ENCODE peak calls at places on chromosomes 2 and 18, in four cellular contexts. One of them, this sample, is unnamed.

GRCh38 chr2:71801969-71802368 is 345.7 kb downstream of the CYP26B1 start:
- DNase-seq in osteoblast: peak; percentile 95
- DNase-seq in fibroblast of the aortic adventitia: peak; percentile 82
- DNase-seq in mammary epithelial cell: peak; percentile 33
- DNase-seq in this sample: peak; percentile 77

GRCh38 chr18:61765097-61765496 is 127.7 kb downstream of the RNF152 start:
- DNase-seq in osteoblast: peak; percentile 86
- DNase-seq in fibroblast of the aortic adventitia: peak; percentile 79
- DNase-seq in mammary epithelial cell: peak; percentile 46
- DNase-seq in this sample: peak; percentile 52

GRCh38 chr2:124343827-124344498 is 318.9 kb downstream of the CNTNAP5 start:
- DNase-seq in osteoblast: no peak
- DNase-seq in fibroblast of the aortic adventitia: no peak
- DNase-seq in mammary epithelial cell: no peak
- DNase-seq in this sample: no peak

GRCh38 chr2:23524261-23524706 is 139.3 kb downstream of the KLHL29 start:
- DNase-seq in osteoblast: peak; percentile 97
- DNase-seq in fibroblast of the aortic adventitia: peak; percentile 30
- DNase-seq in mammary epithelial cell: peak; percentile 48
- DNase-seq in this sample: peak; percentile 28

GRCh38 chr2:17030070-17030469 is 364.4 kb upstream of the CYRIA start:
- DNase-seq in osteoblast: no peak
- DNase-seq in fibroblast of the aortic adventitia: no peak
- DNase-seq in mammary epithelial cell: no peak
- DNase-seq in this sample: no peak

GRCh38 chr2:75153221-75153620 is 46.1 kb downstream of the TACR1 start:
- DNase-seq in osteoblast: no peak
- DNase-seq in fibroblast of the aortic adventitia: no peak
- DNase-seq in mammary epithelial cell: no peak
- DNase-seq in this sample: no peak

GRCh38 chr2:105557515-105557914 is 158.7 kb upstream of the FHL2 start:
- DNase-seq in osteoblast: no peak
- DNase-seq in fibroblast of the aortic adventitia: no peak
- DNase-seq in mammary epithelial cell: peak; percentile 27
- DNase-seq in this sample: no peak

GRCh38 chr18:13390196-13390595 is 171.6 kb downstream of the LDLRAD4 start:
- DNase-seq in osteoblast: peak; percentile 46
- DNase-seq in fibroblast of the aortic adventitia: no peak
- DNase-seq in mammary epithelial cell: no peak
- DNase-seq in this sample: no peak

GRCh38 chr2:151032741-151033152 is 228.9 kb downstream of the RBM43 start:
- DNase-seq in osteoblast: no peak
- DNase-seq in fibroblast of the aortic adventitia: peak; percentile 96
- DNase-seq in mammary epithelial cell: peak; percentile 51
- DNase-seq in this sample: peak; percentile 60

GRCh38 chr2:55048514-55048924 is 1.7 kb downstream of the RTN4 start:
- DNase-seq in osteoblast: peak; percentile 21
- DNase-seq in fibroblast of the aortic adventitia: peak; percentile 66
- DNase-seq in mammary epithelial cell: peak; percentile 35
- DNase-seq in this sample: peak; percentile 53

GRCh38 chr2:131040661-131041401 is 52.4 kb downstream of the FAM168B start:
- DNase-seq in osteoblast: peak; percentile 93
- DNase-seq in fibroblast of the aortic adventitia: no peak
- DNase-seq in mammary epithelial cell: no peak
- DNase-seq in this sample: peak; percentile 35

GRCh38 chr18:50559750-50560680 is at the start of gene MAPK4:
- DNase-seq in osteoblast: peak; percentile 91
- DNase-seq in fibroblast of the aortic adventitia: peak; percentile 4
- DNase-seq in mammary epithelial cell: peak; percentile 16
- DNase-seq in this sample: peak; percentile 20

GRCh38 chr2:202104286-202104870 is 31.3 kb downstream of the KIAA2012 start:
- DNase-seq in osteoblast: peak; percentile 80
- DNase-seq in fibroblast of the aortic adventitia: peak; percentile 69
- DNase-seq in mammary epithelial cell: peak; percentile 57
- DNase-seq in this sample: peak; percentile 73

GRCh38 chr18:59967878-59968277 is 68.1 kb downstream of the PMAIP1 start:
- DNase-seq in osteoblast: no peak
- DNase-seq in fibroblast of the aortic adventitia: no peak
- DNase-seq in mammary epithelial cell: no peak
- DNase-seq in this sample: no peak

GRCh38 chr2:46117379-46117778 is 179.8 kb upstream of the EPAS1 start:
- DNase-seq in osteoblast: peak; percentile 80
- DNase-seq in fibroblast of the aortic adventitia: peak; percentile 82
- DNase-seq in mammary epithelial cell: peak; percentile 81
- DNase-seq in this sample: peak; percentile 64

GRCh38 chr2:63514781-63515180 is 73.5 kb downstream of the WDPCP start:
- DNase-seq in osteoblast: no peak
- DNase-seq in fibroblast of the aortic adventitia: no peak
- DNase-seq in mammary epithelial cell: no peak
- DNase-seq in this sample: no peak

GRCh38 chr18:65081786-65082185 is 669.0 kb upstream of the CDH7 start:
- DNase-seq in osteoblast: no peak
- DNase-seq in fibroblast of the aortic adventitia: no peak
- DNase-seq in mammary epithelial cell: no peak
- DNase-seq in this sample: no peak

GRCh38 chr2:195861821-195862220 is 204.8 kb downstream of the SLC39A10 start:
- DNase-seq in osteoblast: no peak
- DNase-seq in fibroblast of the aortic adventitia: peak; percentile 54
- DNase-seq in mammary epithelial cell: no peak
- DNase-seq in this sample: peak; percentile 40

GRCh38 chr2:220006152-220006551 is 378.7 kb downstream of the SLC4A3 start:
- DNase-seq in osteoblast: no peak
- DNase-seq in fibroblast of the aortic adventitia: no peak
- DNase-seq in mammary epithelial cell: peak; percentile 56
- DNase-seq in this sample: peak; percentile 72

GRCh38 chr2:193816008-193816407 is 1621.3 kb upstream of the TMEFF2 start:
- DNase-seq in osteoblast: no peak
- DNase-seq in fibroblast of the aortic adventitia: no peak
- DNase-seq in mammary epithelial cell: no peak
- DNase-seq in this sample: no peak

This sample was measured in fibroblast of pulmonary artery.